ENCODE peak calls at places on chromosomes 4 and X, in seven cellular contexts. D is thyroid gland, B is heart left ventricle, W is sigmoid colon, I is stomach, V is IMR-90, T is HCT116. X is an unnamed sample. For H3K4me1, the result is how much of the 10 kb centered on the place peaks cover.

GRCh38 chr4:15314974-15315373 is 112.9 kb upstream of the C1QTNF7 start:
- DNase-seq in T (no peak), B (no peak), V (peak), D (no peak), W (no peak), I (no peak), X (no peak)

GRCh38 chr4:19025031-19025430 is 1003.5 kb upstream of the LCORL start:
- DNase-seq in T (no peak), W (no peak), B (no peak), D (no peak), V (no peak), I (no peak), X (no peak)

GRCh38 chr4:48138936-48139335 is 4.9 kb upstream of the TXK start:
- DNase-seq in W (no peak), V (no peak), I (no peak), T (no peak), B (no peak), D (no peak), X (no peak)

GRCh38 chrX:97016106-97016505 is 132.4 kb downstream of the RPA4 start:
- DNase-seq in D (no peak), I (no peak), T (no peak), B (no peak), V (no peak), W (no peak), X (no peak)

GRCh38 chrX:103782640-103783039 is 6.0 kb downstream of the PLP1 start:
- DNase-seq in W (no peak), T (no peak), D (no peak), I (no peak), B (no peak), V (no peak), X (no peak)

GRCh38 chr4:95638920-95639501 is 90.2 kb upstream of the UNC5C start:
- DNase-seq in D (no peak), V (no peak), I (no peak), W (no peak), T (no peak), B (no peak), X (no peak)

GRCh38 chrX:97471071-97471470 is 587.4 kb downstream of the RPA4 start:
- DNase-seq in B (no peak), D (no peak), W (no peak), T (no peak), V (no peak), I (no peak), X (no peak)

GRCh38 chr4:3112241-3112978 is 37.9 kb downstream of the HTT start:
- DNase-seq in V (no peak), I (no peak), W (no peak), T (no peak), B (no peak), D (no peak), X (no peak)

GRCh38 chr4:66688674-66689073 is 856.6 kb downstream of the CENPC start:
- DNase-seq in B (no peak), W (no peak), I (no peak), T (no peak), D (no peak), V (peak), X (no peak)

GRCh38 chrX:97847885-97848679 is 964.4 kb downstream of the RPA4 start:
- DNase-seq in V (no peak), T (no peak), B (no peak), D (no peak), W (no peak), I (no peak), X (no peak)

GRCh38 chr4:186297013-186297645 is 31.1 kb downstream of the F11 start:
- DNase-seq in T (peak), B (no peak), I (no peak), V (peak), D (no peak), W (no peak), X (no peak)
- TF ChIP-seq CTCF in T (peak), B (peak), I (peak), V (peak), D (peak), W (peak), X (peak)

GRCh38 chr4:7103031-7103598 is 35.3 kb upstream of the GRPEL1 start:
- DNase-seq in W (peak), D (peak), B (peak), I (peak), V (peak), T (peak), X (peak)
- TF ChIP-seq POLR2A in W (peak), D (peak), B (peak), I (no peak), V (no peak), T (peak), X (peak)

GRCh38 chr4:80178964-80179363 is 18.3 kb upstream of the PRDM8 start:
- DNase-seq in V (no peak), W (no peak), D (no peak), B (no peak), I (no peak), T (no peak), X (no peak)
- H3K4me1 ChIP-seq in V (under half), W (under half), D (under half), B (under half), I (under half), T (under half), X (under half)

GRCh38 chr4:41792166-41792565 is 43.6 kb upstream of the PHOX2B start:
- DNase-seq in I (no peak), B (no peak), T (no peak), D (no peak), V (no peak), W (no peak), X (no peak)

GRCh38 chr4:41797260-41797659 is 48.7 kb upstream of the PHOX2B start:
- DNase-seq in T (no peak), B (no peak), D (no peak), W (no peak), I (no peak), V (no peak), X (no peak)

GRCh38 chr4:41795796-41796195 is 47.3 kb upstream of the PHOX2B start:
- DNase-seq in W (no peak), I (no peak), V (no peak), B (no peak), D (no peak), T (no peak), X (no peak)

GRCh38 chr4:41799126-41799525 is 50.6 kb upstream of the PHOX2B start:
- DNase-seq in D (no peak), W (no peak), I (no peak), B (no peak), V (no peak), T (no peak), X (no peak)

DNA sequence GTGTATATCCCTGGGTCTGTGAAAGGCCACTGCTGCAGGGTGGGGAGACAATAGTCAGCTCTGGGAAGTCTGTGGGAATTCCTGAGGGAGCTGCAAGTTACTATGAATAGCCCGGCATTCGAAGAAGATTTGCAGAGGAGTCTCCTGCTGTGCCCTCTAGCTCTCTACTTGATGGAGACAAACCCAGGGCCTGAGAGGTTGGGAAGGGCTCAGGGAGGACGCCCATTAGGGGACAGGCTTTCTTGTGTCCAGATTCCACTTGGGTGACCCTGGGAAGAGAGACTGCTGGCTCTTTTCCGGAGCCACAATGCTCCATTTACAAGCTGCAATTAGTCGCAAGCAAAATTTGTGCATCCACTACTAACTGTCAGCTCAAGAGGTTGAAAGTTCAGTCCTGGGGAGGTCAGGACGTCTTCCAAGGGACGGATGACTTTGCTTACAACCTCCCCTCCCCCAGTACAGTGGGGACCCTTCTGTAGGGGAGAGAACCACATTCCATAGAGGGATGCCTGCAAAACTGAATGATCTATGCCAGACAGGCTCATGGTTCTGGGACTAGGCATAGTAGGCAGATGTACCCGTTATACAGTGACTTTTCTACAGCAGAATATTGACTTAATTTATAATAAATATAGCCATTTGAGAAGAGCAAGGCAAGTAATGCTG is 48.2 kb upstream of the PHOX2B start:
- DNase-seq in T (no peak), D (no peak), B (no peak), W (no peak), V (no peak), I (no peak), X (no peak)
- TF ChIP-seq CTCF in T (no peak), D (no peak), B (no peak), W (no peak), V (no peak), I (no peak), X (no peak)

X was measured in body of pancreas.